ENCODE peak calls at places on chromosomes 4 and X, in five cellular contexts. R, M, H, Q and I are unnamed samples.

GRCh38 chrX:14718403-14718802 is 154.5 kb downstream of the FANCB start:
- DNase-seq in R (no peak), H (no peak), M (no peak), Q (no peak), I (no peak)

GRCh38 chr4:25509656-25510055 is 132.6 kb downstream of the ANAPC4 start:
- DNase-seq in M (no peak), R (no peak), H (no peak), Q (peak), I (no peak)

GRCh38 chrX:106397788-106398538 is 213.8 kb upstream of the RADX start:
- DNase-seq in H (no peak), M (no peak), R (peak), Q (no peak), I (no peak)

GRCh38 chr4:76532810-76533209 is 97.8 kb downstream of the SHROOM3 start:
- DNase-seq in Q (no peak), M (no peak), R (no peak), H (no peak), I (no peak)

GRCh38 chrX:38260231-38260630 is 39.6 kb upstream of the SRPX start:
- DNase-seq in M (no peak), Q (peak), R (no peak), H (no peak), I (no peak)

GRCh38 chr4:24683116-24683515 is 98.8 kb upstream of the DHX15 start:
- DNase-seq in M (no peak), H (no peak), Q (no peak), R (no peak), I (no peak)

GRCh38 chr4:74016068-74016467 is 17.6 kb upstream of the CXCL5 start:
- DNase-seq in H (no peak), R (no peak), Q (no peak), M (no peak), I (no peak)

GRCh38 chr4:59728496-59728895 is 1471.6 kb upstream of the ADGRL3 start:
- DNase-seq in M (no peak), H (no peak), Q (no peak), R (no peak), I (no peak)

GRCh38 chrX:17563515-17563914 is 173.8 kb upstream of the SCML1 start:
- DNase-seq in Q (peak), R (peak), H (no peak), M (no peak), I (no peak)

GRCh38 chr4:98891533-98892337 is 37.2 kb downstream of the EIF4E start:
- DNase-seq in H (no peak), Q (no peak), M (no peak), R (no peak), I (no peak)

GRCh38 chrX:65551489-65552339 is 17.1 kb upstream of the LAS1L start:
- DNase-seq in H (no peak), Q (no peak), R (no peak), M (no peak), I (no peak)

GRCh38 chrX:10051866-10052265 is 84.7 kb downstream of the CLDN34 start:
- DNase-seq in R (no peak), Q (no peak), M (no peak), H (no peak), I (no peak)

GRCh38 chr4:1367936-1368289 is 20.9 kb downstream of the UVSSA start:
- DNase-seq in M (no peak), Q (no peak), R (no peak), H (no peak), I (no peak)

GRCh38 chr4:10529891-10530786 is 72.9 kb upstream of the ZNF518B start:
- DNase-seq in H (no peak), M (no peak), R (peak), Q (peak), I (no peak)

GRCh38 chr4:82372502-82372873 is 1.3 kb downstream of the HNRNPD start:
- DNase-seq in Q (peak), H (peak), R (no peak), M (peak), I (peak)

GRCh38 chr4:2935762-2936743 is 27.2 kb downstream of the NOP14 start:
- DNase-seq in M (peak), H (peak), Q (peak), R (no peak), I (no peak)

GRCh38 chr4:41569957-41570356 is 32.0 kb downstream of the LIMCH1 start:
- DNase-seq in M (no peak), R (no peak), H (no peak), Q (no peak), I (no peak)

GRCh38 chrX:110188701-110189558 is 129.0 kb downstream of the AMMECR1 start:
- DNase-seq in M (no peak), R (peak), H (no peak), Q (no peak), I (no peak)

GRCh38 chr4:108774809-108775530 is 12.1 kb upstream of the ETNPPL start:
- DNase-seq in R (no peak), M (no peak), H (no peak), Q (no peak), I (no peak)

GRCh38 chr4:13538427-13538973 is 5.8 kb downstream of the NKX3-2 start:
- DNase-seq in H (no peak), Q (no peak), M (no peak), R (no peak), I (no peak)

GRCh38 chr4:6905501-6905900 is 4.1 kb upstream of the TBC1D14 start:
- DNase-seq in Q (no peak), R (no peak), H (no peak), M (no peak), I (no peak)

GRCh38 chr4:105895609-105896460 is 564 bp downstream of the NPNT start:
- DNase-seq in M (no peak), R (no peak), Q (no peak), H (no peak), I (no peak)

GRCh38 chrX:118254611-118255010 is 91.3 kb upstream of the WDR44 start:
- DNase-seq in Q (peak), H (peak), M (peak), R (peak), I (peak)

GRCh38 chrX:140918398-140919043 is 83.9 kb upstream of the SPANXB1 start:
- DNase-seq in H (peak), Q (peak), R (peak), M (peak), I (peak)

GRCh38 chrX:64975491-64975890 is 759 bp downstream of the ZC4H2 start:
- DNase-seq in Q (peak), H (no peak), R (no peak), M (peak), I (no peak)

GRCh38 chr4:113665036-113665435 is 96.5 kb downstream of the CAMK2D start:
- DNase-seq in H (no peak), M (no peak), R (no peak), Q (no peak), I (no peak)

GRCh38 chr4:133146574-133147198 is 2.4 kb upstream of the PCDH10 start:
- DNase-seq in Q (peak), R (no peak), M (no peak), H (no peak), I (peak)

GRCh38 chrX:357693-358471 is 28.8 kb downstream of the PPP2R3B start:
- DNase-seq in Q (peak), M (peak), R (no peak), H (peak), I (no peak)

GRCh38 chr4:79078339-79078738 is 139.1 kb upstream of the PAQR3 start:
- DNase-seq in M (no peak), H (no peak), Q (no peak), R (no peak), I (no peak)

GRCh38 chrX:150566734-150567182 is 1.7 kb upstream of the MTM1 start:
- DNase-seq in H (no peak), Q (no peak), R (no peak), M (no peak), I (no peak)

GRCh38 chr4:21413807-21414370 is 534.7 kb downstream of the KCNIP4 start:
- DNase-seq in H (no peak), Q (no peak), R (no peak), M (no peak), I (no peak)

GRCh38 chr4:177367336-177367735 is 57.7 kb downstream of the NEIL3 start:
- DNase-seq in H (no peak), R (no peak), Q (peak), M (peak), I (no peak)

GRCh38 chrX:2607113-2607512 is 84.0 kb upstream of the CD99 start:
- DNase-seq in H (no peak), Q (no peak), R (no peak), M (no peak), I (no peak)

GRCh38 chr4:85637778-85638177 is 162.8 kb downstream of the ARHGAP24 start:
- DNase-seq in Q (no peak), R (peak), M (no peak), H (no peak), I (no peak)

GRCh38 chr4:109611045-109611616 is 51.1 kb downstream of the MCUB start:
- DNase-seq in R (no peak), M (no peak), H (no peak), Q (peak), I (no peak)